ENCODE peak calls at places on chromosomes 7 and 10, in four cellular contexts. One of them, this sample, is unnamed.
A peak's percentile ranks its signal among the peaks of the same experiment; 100 is the strongest.

GRCh38 chr7:159084069-159084801 is 60.4 kb downstream of the VIPR2 start:
- DNase-seq in HepG2: no peak
- DNase-seq in K562: no peak
- DNase-seq in GM12878: no peak
- DNase-seq in this sample: no peak

GRCh38 chr10:48518926-48519730 is 85.7 kb downstream of the ARHGAP22 start:
- DNase-seq in HepG2: no peak
- DNase-seq in K562: no peak
- DNase-seq in GM12878: no peak
- DNase-seq in this sample: no peak

GRCh38 chr7:120402801-120403200 is 129.8 kb downstream of the KCND2 start:
- DNase-seq in HepG2: no peak
- DNase-seq in K562: no peak
- DNase-seq in GM12878: no peak
- DNase-seq in this sample: no peak

GRCh38 chr7:116525298-116525912 is 569 bp downstream of the CAV1 start:
- DNase-seq in HepG2: no peak
- DNase-seq in K562: peak; percentile 56
- DNase-seq in GM12878: no peak
- DNase-seq in this sample: peak; percentile 44

GRCh38 chr7:98209166-98209920 is 1.9 kb upstream of the BHLHA15 start:
- DNase-seq in HepG2: no peak
- DNase-seq in K562: no peak
- DNase-seq in GM12878: no peak
- DNase-seq in this sample: peak; percentile 8

GRCh38 chr10:102040305-102040704 is 15.7 kb downstream of the ARMH3 start:
- DNase-seq in HepG2: no peak
- DNase-seq in K562: peak; percentile 3
- DNase-seq in GM12878: no peak
- DNase-seq in this sample: no peak

GRCh38 chr7:94087664-94088352 is 83.7 kb upstream of the BET1 start:
- DNase-seq in HepG2: peak; percentile 48
- DNase-seq in K562: peak; percentile 57
- DNase-seq in GM12878: peak; percentile 66
- DNase-seq in this sample: peak; percentile 51

GRCh38 chr10:102421645-102422585 is 1.3 kb downstream of the FBXL15 start:
- DNase-seq in HepG2: peak; percentile 28
- DNase-seq in K562: peak; percentile 62
- DNase-seq in GM12878: no peak
- DNase-seq in this sample: peak; percentile 55

GRCh38 chr7:40882071-40882658 is 747.4 kb downstream of the SUGCT start:
- DNase-seq in HepG2: no peak
- DNase-seq in K562: no peak
- DNase-seq in GM12878: no peak
- DNase-seq in this sample: no peak

GRCh38 chr7:149440222-149440621 is 20.6 kb downstream of the ZNF777 start:
- DNase-seq in HepG2: no peak
- DNase-seq in K562: no peak
- DNase-seq in GM12878: no peak
- DNase-seq in this sample: no peak

GRCh38 chr10:3978174-3978573 is 193.2 kb upstream of the KLF6 start:
- DNase-seq in HepG2: no peak
- DNase-seq in K562: no peak
- DNase-seq in GM12878: no peak
- DNase-seq in this sample: no peak

GRCh38 chr7:4227105-4228010 is 454.7 kb upstream of the FOXK1 start:
- DNase-seq in HepG2: no peak
- DNase-seq in K562: no peak
- DNase-seq in GM12878: no peak
- DNase-seq in this sample: no peak

GRCh38 chr7:158001621-158002320 is 585.9 kb downstream of the PTPRN2 start:
- DNase-seq in HepG2: no peak
- DNase-seq in K562: no peak
- DNase-seq in GM12878: no peak
- DNase-seq in this sample: no peak

GRCh38 chr7:139118234-139118802 is 8.8 kb upstream of the ZC3HAV1 start:
- DNase-seq in HepG2: peak; percentile 47
- DNase-seq in K562: peak; percentile 85
- DNase-seq in GM12878: peak; percentile 80
- DNase-seq in this sample: no peak

GRCh38 chr7:154640266-154640865 is 362.6 kb downstream of the PAXIP1 start:
- DNase-seq in HepG2: peak; percentile 21
- DNase-seq in K562: peak; percentile 75
- DNase-seq in GM12878: no peak
- DNase-seq in this sample: no peak

GRCh38 chr7:2247141-2247985 is 5.3 kb downstream of the NUDT1 start:
- DNase-seq in HepG2: no peak
- DNase-seq in K562: peak; percentile 78
- DNase-seq in GM12878: no peak
- DNase-seq in this sample: peak; percentile 84

GRCh38 chr10:60271319-60272040 is 118.2 kb downstream of the ANK3 start:
- DNase-seq in HepG2: no peak
- DNase-seq in K562: no peak
- DNase-seq in GM12878: no peak
- DNase-seq in this sample: no peak

GRCh38 chr10:43202657-43203490 is 64.0 kb downstream of the RASGEF1A start:
- DNase-seq in HepG2: no peak
- DNase-seq in K562: peak; percentile 97
- DNase-seq in GM12878: no peak
- DNase-seq in this sample: peak; percentile 98

GRCh38 chr10:95818663-95819062 is 62.7 kb downstream of the ENTPD1 start:
- DNase-seq in HepG2: peak; percentile 79
- DNase-seq in K562: no peak
- DNase-seq in GM12878: no peak
- DNase-seq in this sample: no peak

GRCh38 chr10:121032460-121032859 is 181.3 kb downstream of the WDR11 start:
- DNase-seq in HepG2: no peak
- DNase-seq in K562: no peak
- DNase-seq in GM12878: no peak
- DNase-seq in this sample: no peak

GRCh38 chr10:129767751-129768150 is 196.3 kb downstream of the EBF3 start:
- DNase-seq in HepG2: no peak
- DNase-seq in K562: no peak
- DNase-seq in GM12878: no peak
- DNase-seq in this sample: no peak

GRCh38 chr10:49174261-49174925 is 13.8 kb downstream of the TMEM273 start:
- DNase-seq in HepG2: no peak
- DNase-seq in K562: peak; percentile 71
- DNase-seq in GM12878: no peak
- DNase-seq in this sample: no peak

GRCh38 chr7:98802088-98802780 is 67.6 kb downstream of the TMEM130 start:
- DNase-seq in HepG2: peak; percentile 14
- DNase-seq in K562: peak; percentile 80
- DNase-seq in GM12878: peak; percentile 92
- DNase-seq in this sample: no peak

GRCh38 chr10:132443605-132443997 is 46.6 kb downstream of the PWWP2B start:
- DNase-seq in HepG2: no peak
- DNase-seq in K562: peak; percentile 63
- DNase-seq in GM12878: no peak
- DNase-seq in this sample: no peak

GRCh38 chr10:44310762-44311562 is 73.9 kb downstream of the CXCL12 start:
- DNase-seq in HepG2: no peak
- DNase-seq in K562: peak; percentile 88
- DNase-seq in GM12878: no peak
- DNase-seq in this sample: peak; percentile 89

GRCh38 chr7:41451826-41452225 is 251.1 kb downstream of the INHBA start:
- DNase-seq in HepG2: no peak
- DNase-seq in K562: no peak
- DNase-seq in GM12878: no peak
- DNase-seq in this sample: no peak

GRCh38 chr10:18204050-18204449 is 63.8 kb downstream of the CACNB2 start:
- DNase-seq in HepG2: no peak
- DNase-seq in K562: no peak
- DNase-seq in GM12878: no peak
- DNase-seq in this sample: no peak

GRCh38 chr7:30436046-30436445 is 42.5 kb downstream of the NOD1 start:
- DNase-seq in HepG2: no peak
- DNase-seq in K562: no peak
- DNase-seq in GM12878: no peak
- DNase-seq in this sample: no peak

GRCh38 chr10:5832946-5833345 is 19.7 kb upstream of the GDI2 start:
- DNase-seq in HepG2: no peak
- DNase-seq in K562: no peak
- DNase-seq in GM12878: no peak
- DNase-seq in this sample: no peak

GRCh38 chr7:42233166-42233565 is 3.8 kb downstream of the GLI3 start:
- DNase-seq in HepG2: no peak
- DNase-seq in K562: no peak
- DNase-seq in GM12878: no peak
- DNase-seq in this sample: no peak

GRCh38 chr7:80134536-80135305 is at the start of gene GNAI1:
- DNase-seq in HepG2: peak; percentile 27
- DNase-seq in K562: no peak
- DNase-seq in GM12878: no peak
- DNase-seq in this sample: peak; percentile 80

GRCh38 chr7:284762-285722 is 4.9 kb upstream of the FOXL3 start:
- DNase-seq in HepG2: no peak
- DNase-seq in K562: no peak
- DNase-seq in GM12878: no peak
- DNase-seq in this sample: no peak

GRCh38 chr10:88707429-88708110 is 1.5 kb downstream of the LIPK start:
- DNase-seq in HepG2: no peak
- DNase-seq in K562: no peak
- DNase-seq in GM12878: no peak
- DNase-seq in this sample: no peak

DNA sequence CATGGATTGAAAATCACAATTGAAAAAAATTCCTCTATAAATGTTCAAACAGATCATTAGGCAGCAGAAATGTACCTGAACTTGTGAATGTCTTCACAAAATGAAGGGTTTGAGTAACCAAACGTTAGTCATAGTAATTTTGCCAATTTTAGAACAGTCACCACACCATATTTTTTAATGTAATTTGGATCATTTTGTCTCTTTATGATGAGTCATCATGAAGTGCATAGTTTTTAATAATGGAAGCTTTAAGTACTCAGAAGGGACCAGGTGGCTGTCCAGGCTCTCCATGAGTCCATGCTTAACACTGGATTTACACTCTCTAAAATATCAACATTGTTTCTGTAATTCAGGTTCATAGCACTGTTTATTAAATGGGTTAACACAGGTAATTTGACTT is 219.2 kb downstream of the ETV1 start:
- DNase-seq in HepG2: no peak
- DNase-seq in K562: no peak
- DNase-seq in GM12878: no peak
- DNase-seq in this sample: no peak
- TF ChIP-seq MAX in HepG2: no peak
- TF ChIP-seq MAX in K562: no peak
- TF ChIP-seq MAX in GM12878: no peak
- TF ChIP-seq MAX in this sample: no peak

DNA sequence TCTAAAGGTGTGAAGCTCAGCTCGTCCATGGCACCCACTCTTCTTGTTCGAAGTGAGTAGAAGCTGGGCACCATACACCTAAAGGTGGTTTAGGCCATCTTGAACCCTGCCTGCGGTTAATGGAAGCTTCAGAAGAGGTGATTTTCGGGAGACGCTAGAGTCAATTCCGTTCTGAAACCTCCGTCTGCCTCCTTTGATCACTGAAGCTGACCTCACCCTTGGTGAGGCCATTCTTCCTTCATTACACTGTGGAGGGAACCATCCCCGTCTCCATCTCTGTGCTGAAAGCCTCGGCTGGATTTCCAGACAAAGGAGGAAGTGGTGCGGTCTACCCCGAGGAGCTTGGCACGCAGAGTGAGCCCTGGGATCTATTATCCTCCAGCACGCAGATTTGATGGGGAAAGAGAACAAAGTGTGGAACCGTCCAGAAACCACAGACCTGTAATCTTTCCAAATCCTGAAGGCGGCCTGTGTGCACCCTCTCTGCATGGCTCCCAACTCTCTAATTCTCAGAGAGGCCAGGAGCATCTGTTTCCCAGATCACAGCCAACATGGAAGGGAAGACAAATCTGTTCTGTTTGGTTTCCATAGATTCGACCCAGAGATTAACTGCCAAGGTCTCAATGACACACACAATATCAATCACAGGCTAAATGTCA is 49.1 kb upstream of the SAMD8 start:
- DNase-seq in HepG2: no peak
- DNase-seq in K562: no peak
- DNase-seq in GM12878: no peak
- DNase-seq in this sample: no peak
- TF ChIP-seq CREM in HepG2: no peak
- TF ChIP-seq CREM in K562: no peak
- TF ChIP-seq CREM in GM12878: no peak
- TF ChIP-seq CREM in this sample: no peak

GRCh38 chr10:16890691-16891090 is 73.5 kb upstream of the RSU1 start:
- DNase-seq in HepG2: no peak
- DNase-seq in K562: no peak
- DNase-seq in GM12878: no peak
- DNase-seq in this sample: no peak

GRCh38 chr10:16884485-16884884 is 67.3 kb upstream of the RSU1 start:
- DNase-seq in HepG2: no peak
- DNase-seq in K562: no peak
- DNase-seq in GM12878: no peak
- DNase-seq in this sample: no peak

GRCh38 chr10:16886032-16886431 is 68.8 kb upstream of the RSU1 start:
- DNase-seq in HepG2: no peak
- DNase-seq in K562: no peak
- DNase-seq in GM12878: no peak
- DNase-seq in this sample: no peak

GRCh38 chr10:16891375-16892313 is 74.4 kb upstream of the RSU1 start:
- DNase-seq in HepG2: peak; percentile 30
- DNase-seq in K562: peak; percentile 63
- DNase-seq in GM12878: no peak
- DNase-seq in this sample: peak; percentile 65

GRCh38 chr10:16887565-16887964 is 70.3 kb upstream of the RSU1 start:
- DNase-seq in HepG2: no peak
- DNase-seq in K562: no peak
- DNase-seq in GM12878: no peak
- DNase-seq in this sample: no peak
- TF ChIP-seq TCF7 in HepG2: no peak
- TF ChIP-seq TCF7 in K562: no peak
- TF ChIP-seq TCF7 in GM12878: no peak
- TF ChIP-seq TCF7 in this sample: no peak

GRCh38 chr10:24307173-24307572 is 98.2 kb downstream of the KIAA1217 start:
- DNase-seq in HepG2: no peak
- DNase-seq in K562: no peak
- DNase-seq in GM12878: no peak
- DNase-seq in this sample: no peak
- TF ChIP-seq MAX in HepG2: no peak
- TF ChIP-seq MAX in K562: no peak
- TF ChIP-seq MAX in GM12878: no peak
- TF ChIP-seq MAX in this sample: no peak

This sample was measured in WTC11.